ENCODE peak calls at places on chromosomes 1 and 21, in four cellular contexts. R is body of pancreas, K is left lung, I is NT2/D1. L is an unnamed sample. For H3K27me3, the result is how much of the 10 kb centered on the place peaks cover.

GRCh38 chr1:89907669-89908293 is 86.9 kb downstream of the LRRC8D start:
- DNase-seq in K (no peak), R (no peak), I (no peak), L (no peak)

GRCh38 chr1:211343607-211344334 is 17.1 kb downstream of the TRAF5 start:
- DNase-seq in K (no peak), R (no peak), I (no peak), L (no peak)

GRCh38 chr1:52665173-52666020 is 32.4 kb downstream of the SHISAL2A start:
- DNase-seq in R (peak), K (no peak), I (no peak), L (no peak)

GRCh38 chr1:6415979-6416656 is 3.6 kb downstream of the HES2 start:
- DNase-seq in R (no peak), I (no peak), K (no peak), L (no peak)

GRCh38 chr1:3899776-3900149 is 309 bp downstream of the C1orf174 start:
- DNase-seq in K (no peak), I (no peak), R (no peak), L (no peak)

GRCh38 chr1:14968251-14968812 is 185.2 kb upstream of the TMEM51 start:
- DNase-seq in R (no peak), K (no peak), I (no peak), L (no peak)

GRCh38 chr1:205020466-205020865 is 22.5 kb upstream of the CNTN2 start:
- DNase-seq in I (no peak), K (no peak), R (no peak), L (no peak)

GRCh38 chr1:110524311-110525249 is 5.6 kb upstream of the KCNA10 start:
- DNase-seq in I (peak), R (peak), K (peak), L (peak)

GRCh38 chr1:186559601-186560116 is 98.7 kb upstream of the PDC start:
- DNase-seq in I (no peak), K (no peak), R (no peak), L (no peak)
- H3K27me3 ChIP-seq in I (under half), K (under half), R (under half), L (under half)

DNA sequence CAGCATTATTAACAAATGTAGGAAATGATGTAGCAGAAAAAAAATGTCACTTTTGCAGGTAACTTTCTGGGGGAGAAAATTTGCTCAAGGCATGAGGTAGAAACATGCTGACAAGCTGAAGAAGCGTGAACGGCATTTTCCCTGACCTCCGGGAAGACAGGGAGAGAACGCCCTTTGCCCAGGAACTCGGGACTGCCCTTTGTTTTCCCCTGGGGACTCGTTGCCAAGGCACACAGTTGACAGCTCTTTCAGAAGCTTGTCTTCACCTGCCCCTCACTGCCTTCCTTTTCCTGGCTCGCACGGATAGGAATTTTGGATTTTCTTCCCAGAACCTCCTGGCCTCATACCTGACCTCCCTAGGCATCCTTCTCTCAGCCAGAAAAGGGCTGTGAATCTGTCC is 52.7 kb upstream of the COA6 start:
- DNase-seq in I (no peak), R (no peak), K (no peak), L (no peak)
- H3K27me3 ChIP-seq in I (under half), R (under half), K (under half), L (under half)

GRCh38 chr1:39625009-39625408 is 14.4 kb downstream of the HEYL start:
- DNase-seq in R (no peak), I (no peak), K (no peak), L (no peak)
- H3K27me3 ChIP-seq in R (under half), I (half or more), K (under half), L (under half)

DNA sequence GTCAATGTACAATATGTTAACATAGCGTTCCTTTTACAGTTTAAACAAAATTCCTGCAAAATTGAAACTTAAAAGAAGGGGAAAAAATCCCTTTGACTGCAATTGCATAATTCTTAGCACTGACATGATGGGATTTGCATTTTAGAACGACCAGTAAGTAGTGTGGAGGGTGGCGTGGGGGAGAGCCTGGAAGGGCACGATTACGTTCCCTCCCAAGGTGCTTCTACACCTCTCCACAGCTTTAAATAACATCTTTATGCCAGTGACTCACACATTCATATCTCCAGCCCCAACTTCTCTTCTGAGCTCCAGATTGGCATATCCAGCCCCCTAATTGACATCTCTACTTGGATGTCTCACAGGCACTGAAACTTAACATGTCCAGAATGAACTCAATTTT is 64.3 kb downstream of the OLFML3 start:
- DNase-seq in I (no peak), K (no peak), R (no peak), L (no peak)
- H3K27me3 ChIP-seq in I (under half), K (under half), R (under half), L (under half)

GRCh38 chr1:232260861-232261260 is 369.1 kb downstream of the SIPA1L2 start:
- DNase-seq in I (no peak), K (no peak), R (peak), L (no peak)

GRCh38 chr1:232260045-232260444 is 369.9 kb downstream of the SIPA1L2 start:
- DNase-seq in R (no peak), I (no peak), K (no peak), L (no peak)

GRCh38 chr1:232263452-232263851 is 366.5 kb downstream of the SIPA1L2 start:
- DNase-seq in K (no peak), I (no peak), R (no peak), L (no peak)

DNA sequence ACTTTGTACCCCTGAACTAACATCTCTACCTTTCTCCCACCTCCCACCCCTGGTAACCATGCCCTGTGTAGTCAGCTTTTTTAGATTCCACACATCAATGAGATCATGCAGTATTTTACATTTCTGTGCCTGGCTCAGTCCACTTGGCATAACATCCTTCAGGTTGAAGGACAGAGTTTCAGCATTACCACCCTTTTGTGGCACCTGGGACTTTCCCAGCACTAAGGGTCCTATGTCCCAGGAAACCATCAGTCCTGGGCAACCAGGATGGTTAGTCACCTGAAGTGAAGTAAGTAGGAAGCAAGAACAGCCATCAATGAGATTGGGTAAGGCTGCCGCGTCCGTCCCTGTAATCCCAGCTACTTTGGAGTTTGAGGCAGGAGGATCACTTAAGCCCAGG is 370.6 kb downstream of the SIPA1L2 start:
- DNase-seq in K (no peak), R (peak), I (no peak), L (no peak)
- H3K27me3 ChIP-seq in K (under half), R (under half), I (under half), L (under half)

DNA sequence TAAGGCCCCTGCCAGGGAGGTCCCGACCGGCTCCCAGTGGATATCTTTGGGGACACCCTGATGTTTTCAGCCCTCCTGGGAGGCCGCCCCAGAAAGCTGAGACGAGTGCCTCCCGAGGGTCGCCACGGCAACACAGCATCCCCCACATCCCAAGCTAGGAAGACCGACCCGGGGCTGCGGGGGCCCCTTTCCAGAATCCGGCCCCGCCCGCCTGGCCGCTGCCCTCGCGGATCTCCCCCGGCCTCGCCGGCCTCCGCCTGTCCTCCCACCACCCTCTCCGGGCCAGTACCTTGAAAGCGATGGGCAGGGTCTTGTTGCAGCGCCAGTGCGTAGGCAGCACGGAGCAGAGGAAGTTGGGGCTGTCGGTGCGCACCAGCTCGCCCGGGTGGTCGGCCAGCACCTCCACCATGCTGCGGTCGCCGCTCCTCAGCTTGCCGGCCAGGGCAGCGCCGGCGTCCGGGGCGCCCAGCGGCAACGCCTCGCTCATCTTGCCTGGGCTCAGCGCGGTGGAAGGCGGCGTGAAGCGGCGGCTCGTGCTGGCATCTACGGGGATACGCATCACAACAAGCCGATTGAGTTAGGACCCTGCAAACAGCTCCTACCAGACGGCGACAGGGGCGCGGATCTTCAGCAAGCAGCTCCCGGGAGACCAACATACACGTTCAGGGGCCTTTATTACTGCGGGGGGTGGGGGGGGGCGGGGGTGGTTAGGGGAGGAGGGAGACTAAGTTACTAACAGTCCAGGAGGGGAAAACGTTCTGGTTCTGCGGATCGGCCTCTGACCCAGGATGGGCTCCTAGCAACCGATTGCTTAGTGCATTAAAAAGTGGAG is 162.3 kb downstream of the RUNX1 start:
- DNase-seq in R (peak), I (no peak), K (peak), L (no peak)
- H3K27me3 ChIP-seq in R (under half), I (half or more), K (under half), L (half or more)

L was measured in dorsolateral prefrontal cortex.